ENCODE peak calls at places on chromosomes 12 and 14, in four cellular contexts. Q, N, V and R are unnamed samples.

GRCh38 chr14:56959869-56960268 is 149.6 kb upstream of the OTX2 start:
- DNase-seq in Q (no peak), N (no peak), V (no peak), R (no peak)

GRCh38 chr14:106586098-106586704 is 1059.8 kb downstream of the TMEM121 start:
- DNase-seq in Q (no peak), N (peak; percentile 34), V (peak; percentile 30), R (peak; percentile 52)

GRCh38 chr12:123944696-123945095 is 27.9 kb downstream of the CCDC92 start:
- DNase-seq in Q (no peak), N (no peak), V (no peak), R (no peak)

GRCh38 chr14:59028476-59029202 is 159.8 kb upstream of the DAAM1 start:
- DNase-seq in Q (peak; percentile 58), N (no peak), V (no peak), R (peak; percentile 6)

GRCh38 chr14:32593290-32593942 is 264.3 kb downstream of the AKAP6 start:
- DNase-seq in Q (peak; percentile 42), N (no peak), V (no peak), R (no peak)

GRCh38 chr12:52119398-52120254 is 40.1 kb downstream of the SMIM41 start:
- DNase-seq in Q (no peak), N (no peak), V (no peak), R (no peak)

GRCh38 chr14:51228890-51229289 is 11.2 kb upstream of the TMX1 start:
- DNase-seq in Q (no peak), N (no peak), V (no peak), R (no peak)

GRCh38 chr12:38934696-38935095 is 29.3 kb upstream of the CPNE8 start:
- DNase-seq in Q (peak; percentile 8), N (no peak), V (no peak), R (no peak)

GRCh38 chr14:36649872-36650650 is 11.6 kb upstream of the PAX9 start:
- DNase-seq in Q (no peak), N (no peak), V (no peak), R (no peak)

GRCh38 chr12:89800435-89800834 is 91.8 kb upstream of the ATP2B1 start:
- DNase-seq in Q (no peak), N (no peak), V (no peak), R (no peak)

GRCh38 chr12:21906919-21907642 is 34.1 kb downstream of the ABCC9 start:
- DNase-seq in Q (no peak), N (no peak), V (no peak), R (no peak)

GRCh38 chr12:76535170-76535569 is 24.4 kb downstream of the OSBPL8 start:
- DNase-seq in Q (no peak), N (no peak), V (no peak), R (no peak)

GRCh38 chr14:70879448-70879847 is 27.8 kb upstream of the PCNX1 start:
- DNase-seq in Q (no peak), N (no peak), V (no peak), R (no peak)

GRCh38 chr14:97328743-97329142 is 531.6 kb downstream of the VRK1 start:
- DNase-seq in Q (no peak), N (no peak), V (no peak), R (no peak)

GRCh38 chr12:77087427-77087826 is 22.1 kb upstream of the E2F7 start:
- DNase-seq in Q (peak; percentile 95), N (no peak), V (no peak), R (no peak)

GRCh38 chr14:35213143-35213788 is 78.9 kb upstream of the PSMA6 start:
- DNase-seq in Q (peak; percentile 40), N (no peak), V (no peak), R (no peak)

GRCh38 chr12:122144885-122145284 is 29.1 kb downstream of the IL31 start:
- DNase-seq in Q (no peak), N (no peak), V (no peak), R (no peak)

GRCh38 chr14:68779761-68780323 is 13.0 kb downstream of the ZFP36L1 start:
- DNase-seq in Q (peak; percentile 64), N (no peak), V (no peak), R (peak; percentile 44)

GRCh38 chr12:7832059-7832696 is 40.5 kb downstream of the SLC2A14 start:
- DNase-seq in Q (peak; percentile 22), N (no peak), V (no peak), R (peak; percentile 1)

GRCh38 chr14:24398298-24398942 is 383 bp upstream of the NYNRIN start:
- DNase-seq in Q (no peak), N (no peak), V (no peak), R (no peak)

GRCh38 chr14:23013056-23014054 is 3.4 kb upstream of the C14orf93 start:
- DNase-seq in Q (no peak), N (no peak), V (no peak), R (no peak)

GRCh38 chr12:88889326-88890110 is 309.2 kb upstream of the KITLG start:
- DNase-seq in Q (peak; percentile 36), N (no peak), V (no peak), R (no peak)

GRCh38 chr12:103677341-103677740 is 90.3 kb downstream of the STAB2 start:
- DNase-seq in Q (peak; percentile 19), N (no peak), V (no peak), R (no peak)

GRCh38 chr14:77148510-77149231 is 7.1 kb upstream of the ZDHHC22 start:
- DNase-seq in Q (no peak), N (no peak), V (no peak), R (no peak)

GRCh38 chr12:130791699-130792098 is 47.4 kb downstream of the STX2 start:
- DNase-seq in Q (no peak), N (no peak), V (no peak), R (no peak)

GRCh38 chr14:53881161-53881846 is 75.3 kb downstream of the BMP4 start:
- DNase-seq in Q (no peak), N (no peak), V (no peak), R (no peak)

GRCh38 chr14:36570065-36570464 is 12.3 kb downstream of the NKX2-8 start:
- DNase-seq in Q (peak; percentile 33), N (no peak), V (no peak), R (no peak)

GRCh38 chr12:112170971-112171596 is 45.7 kb downstream of the TRAFD1 start:
- DNase-seq in Q (no peak), N (no peak), V (no peak), R (no peak)

GRCh38 chr14:62307844-62308243 is 545.6 kb downstream of the SNAPC1 start:
- DNase-seq in Q (no peak), N (no peak), V (no peak), R (no peak)

GRCh38 chr12:120332041-120332440 is 4.5 kb upstream of the PLA2G1B start:
- DNase-seq in Q (no peak), N (no peak), V (no peak), R (no peak)